ENCODE peak calls at places on chromosomes 2 and 18, in eight cellular contexts. Y is posterior cingulate gyrus; Z is caudate nucleus; R is spleen; J is ascending aorta; A is neural crest cell; L is hepatocyte; V is effector CD4-positive, alpha-beta T cell. E is an unnamed sample.

GRCh38 chr18:785242-785641 is 26.8 kb downstream of the YES1 start:
- DNase-seq in J (no peak), Z (no peak), Y (no peak), A (no peak), V (no peak), L (no peak), R (no peak), E (no peak)

GRCh38 chr2:10722252-10722825 is 909 bp downstream of the ATP6V1C2 start:
- DNase-seq in R (no peak), A (no peak), V (no peak), L (no peak), Y (no peak), J (no peak), Z (no peak), E (no peak)

GRCh38 chr2:111624401-111625156 is 259.4 kb downstream of the ANAPC1 start:
- DNase-seq in Y (no peak), V (no peak), J (no peak), Z (no peak), L (peak; percentile 53), A (no peak), R (no peak), E (no peak)

GRCh38 chr2:241009191-241009590 is 10.8 kb downstream of the SNED1 start:
- DNase-seq in A (no peak), L (peak; percentile 2), Z (no peak), J (no peak), V (no peak), R (no peak), Y (no peak), E (no peak)

GRCh38 chr2:181790716-181791649 is 100.5 kb upstream of the ITPRID2 start:
- DNase-seq in Y (no peak), J (no peak), A (no peak), Z (no peak), L (peak; percentile 42), R (no peak), V (no peak), E (peak; percentile 8)

GRCh38 chr2:96146151-96146880 is 1.1 kb upstream of the DUSP2 start:
- DNase-seq in Y (no peak), V (peak; percentile 86), J (peak; percentile 79), L (no peak), R (peak; percentile 95), Z (peak; percentile 32), A (no peak), E (peak; percentile 94)

GRCh38 chr2:197141669-197142068 is 168.9 kb downstream of the ANKRD44 start:
- DNase-seq in Y (no peak), R (no peak), J (no peak), A (no peak), L (no peak), V (no peak), Z (no peak), E (no peak)

GRCh38 chr2:8217366-8218125 is 464.3 kb upstream of the ID2 start:
- DNase-seq in L (no peak), Z (no peak), R (no peak), V (no peak), J (no peak), A (no peak), Y (no peak), E (no peak)

GRCh38 chr18:12461326-12461725 is 53.6 kb downstream of the PRELID3A start:
- DNase-seq in Z (no peak), V (no peak), L (no peak), Y (no peak), J (no peak), A (no peak), R (no peak), E (no peak)

GRCh38 chr2:157699009-157699408 is 70.3 kb upstream of the ACVR1C start:
- DNase-seq in Y (no peak), L (no peak), R (no peak), V (no peak), A (no peak), J (no peak), Z (no peak), E (no peak)

GRCh38 chr2:42382144-42382543 is 21.1 kb upstream of the COX7A2L start:
- DNase-seq in A (no peak), R (no peak), J (no peak), L (no peak), V (no peak), Z (no peak), Y (no peak), E (no peak)

GRCh38 chr18:76396792-76397191 is 98.2 kb downstream of the ZNF516 start:
- DNase-seq in V (no peak), J (no peak), A (no peak), R (no peak), Y (no peak), L (no peak), Z (no peak), E (no peak)

GRCh38 chr2:150357770-150358467 is 129.5 kb downstream of the RND3 start:
- DNase-seq in L (peak; percentile 24), J (no peak), V (no peak), Y (no peak), R (no peak), Z (no peak), A (no peak), E (no peak)

GRCh38 chr2:15986068-15986560 is 45.8 kb downstream of the MYCN start:
- DNase-seq in L (no peak), Y (no peak), V (no peak), R (no peak), Z (no peak), J (no peak), A (no peak), E (no peak)

GRCh38 chr18:45248240-45248903 is 366.9 kb upstream of the SLC14A2 start:
- DNase-seq in Z (no peak), V (no peak), R (no peak), L (no peak), A (no peak), J (peak; percentile 88), Y (no peak), E (no peak)

GRCh38 chr2:118443596-118443995 is 355.3 kb downstream of the INSIG2 start:
- DNase-seq in Z (no peak), V (no peak), R (no peak), Y (no peak), A (no peak), J (no peak), L (no peak), E (no peak)

GRCh38 chr2:144256996-144257707 is 262.8 kb downstream of the ZEB2 start:
- DNase-seq in Y (no peak), J (no peak), Z (no peak), V (no peak), R (no peak), A (no peak), L (no peak), E (no peak)

GRCh38 chr2:227504700-227505099 is 32.7 kb downstream of the AGFG1 start:
- DNase-seq in L (no peak), Y (no peak), R (no peak), A (no peak), V (no peak), Z (no peak), J (no peak), E (no peak)

E was measured in naive thymus-derived CD8-positive, alpha-beta T cell.